ENCODE peak calls at places on chromosomes 6 and 20, in six cellular contexts. K is body of pancreas; H is M059J; N is GM13976; R is NCI-H524 treated with DMSO at 0.1 percent for 48 hours; D is activated T-helper 9 cell treated with anti-CD3 and anti-CD28 coated beads, Interleukin-2, amount 50 U/mL, for 16 hours. C is an unnamed sample.
A peak's percentile ranks its signal among the peaks of the same experiment; 100 is the strongest.

GRCh38 chr20:37921341-37921929 is 18.5 kb downstream of the VSTM2L start:
- DNase-seq in K (no peak), H (no peak), N (peak; percentile 79), R (no peak), D (no peak), C (no peak)

GRCh38 chr6:90107721-90108364 is 188.8 kb downstream of the BACH2 start:
- DNase-seq in K (no peak), H (no peak), N (no peak), R (no peak), D (no peak), C (no peak)

GRCh38 chr6:168232989-168233874 is 86.3 kb downstream of the DACT2 start:
- DNase-seq in K (no peak), H (no peak), N (no peak), R (no peak), D (no peak), C (no peak)

GRCh38 chr6:37451411-37452273 is 18.6 kb downstream of the CMTR1 start:
- DNase-seq in K (no peak), H (no peak), N (no peak), R (peak; percentile 97), D (no peak), C (no peak)

GRCh38 chr20:6055981-6056569 is 2.2 kb upstream of the LRRN4 start:
- DNase-seq in K (no peak), H (peak; percentile 72), N (no peak), R (no peak), D (no peak), C (no peak)

GRCh38 chr6:36678488-36679042 is at the start of gene CDKN1A:
- DNase-seq in K (peak; percentile 97), H (peak; percentile 96), N (peak; percentile 89), R (peak; percentile 39), D (peak; percentile 69), C (peak; percentile 74)

GRCh38 chr6:135128268-135128914 is 52.7 kb upstream of the MYB start:
- DNase-seq in K (no peak), H (no peak), N (peak; percentile 61), R (no peak), D (peak; percentile 34), C (peak; percentile 10)

GRCh38 chr20:4674672-4675071 is 47.0 kb upstream of the PRND start:
- DNase-seq in K (no peak), H (no peak), N (no peak), R (no peak), D (no peak), C (no peak)

GRCh38 chr6:56532766-56533551 is 109.7 kb downstream of the DST start:
- DNase-seq in K (no peak), H (no peak), N (no peak), R (no peak), D (no peak), C (no peak)

GRCh38 chr6:63936399-63936798 is 300.8 kb downstream of the PHF3 start:
- DNase-seq in K (no peak), H (no peak), N (no peak), R (no peak), D (no peak), C (no peak)

GRCh38 chr20:13231031-13231752 is 10.1 kb downstream of the ISM1 start:
- DNase-seq in K (no peak), H (peak; percentile 77), N (no peak), R (no peak), D (no peak), C (peak; percentile 26)

GRCh38 chr6:136598048-136598447 is 47.8 kb upstream of the MAP7 start:
- DNase-seq in K (no peak), H (no peak), N (no peak), R (no peak), D (no peak), C (no peak)

GRCh38 chr6:26103141-26103769 is 16.0 kb downstream of the HFE start:
- DNase-seq in K (no peak), H (peak; percentile 81), N (no peak), R (peak; percentile 94), D (no peak), C (no peak)

GRCh38 chr6:28838289-28838633 is 85.5 kb downstream of the TRIM27 start:
- DNase-seq in K (peak; percentile 67), H (peak; percentile 76), N (peak; percentile 69), R (no peak), D (peak; percentile 47), C (peak; percentile 60)

GRCh38 chr6:18412644-18413043 is 25.5 kb downstream of the RNF144B start:
- DNase-seq in K (no peak), H (peak; percentile 67), N (no peak), R (no peak), D (no peak), C (no peak)

GRCh38 chr6:41338654-41339053 is 3.2 kb downstream of the NCR2 start:
- DNase-seq in K (no peak), H (no peak), N (no peak), R (no peak), D (no peak), C (no peak)

GRCh38 chr6:122028933-122029332 is 370.5 kb upstream of the HSF2 start:
- DNase-seq in K (no peak), H (no peak), N (no peak), R (no peak), D (no peak), C (no peak)

GRCh38 chr6:42729731-42730130 is 7.3 kb upstream of the PRPH2 start:
- DNase-seq in K (peak; percentile 18), H (peak; percentile 61), N (no peak), R (no peak), D (no peak), C (no peak)

GRCh38 chr6:10555625-10556309 is 34.6 kb downstream of the GCNT2 start:
- DNase-seq in K (peak; percentile 52), H (peak; percentile 75), N (no peak), R (peak; percentile 64), D (no peak), C (no peak)

GRCh38 chr6:167441653-167442644 is 117.1 kb downstream of the TTLL2 start:
- DNase-seq in K (no peak), H (no peak), N (no peak), R (peak; percentile 24), D (no peak), C (no peak)

GRCh38 chr6:169763881-169764280 is 12.5 kb downstream of the ERMARD start:
- DNase-seq in K (no peak), H (no peak), N (no peak), R (no peak), D (no peak), C (no peak)

GRCh38 chr6:4021862-4022715 is 56.8 kb downstream of the FAM217A start:
- DNase-seq in K (no peak), H (peak; percentile 69), N (no peak), R (no peak), D (no peak), C (no peak)

GRCh38 chr6:81265106-81265505 is 487.4 kb downstream of the TENT5A start:
- DNase-seq in K (no peak), H (peak; percentile 88), N (no peak), R (no peak), D (no peak), C (no peak)

GRCh38 chr6:29924731-29925130 is 17.6 kb upstream of the HLA-A start:
- DNase-seq in K (no peak), H (peak; percentile 81), N (no peak), R (no peak), D (no peak), C (no peak)

GRCh38 chr6:73121421-73121993 is 103.8 kb downstream of the KHDC1L start:
- DNase-seq in K (no peak), H (peak; percentile 96), N (no peak), R (no peak), D (no peak), C (no peak)

GRCh38 chr6:13413906-13414555 is 73.4 kb downstream of the GFOD1 start:
- DNase-seq in K (no peak), H (no peak), N (no peak), R (no peak), D (no peak), C (no peak)

GRCh38 chr6:148193063-148193680 is 149.5 kb upstream of the SASH1 start:
- DNase-seq in K (no peak), H (peak; percentile 76), N (no peak), R (no peak), D (no peak), C (no peak)

GRCh38 chr6:36422714-36423100 is 19.9 kb downstream of the PXT1 start:
- DNase-seq in K (no peak), H (no peak), N (no peak), R (no peak), D (no peak), C (no peak)

GRCh38 chr6:44058617-44059358 is 68.5 kb downstream of the MRPL14 start:
- DNase-seq in K (peak; percentile 61), H (peak; percentile 100), N (peak; percentile 85), R (no peak), D (no peak), C (no peak)

GRCh38 chr6:22821664-22822320 is 252.4 kb downstream of the HDGFL1 start:
- DNase-seq in K (no peak), H (peak; percentile 17), N (no peak), R (no peak), D (no peak), C (no peak)

GRCh38 chr6:32666420-32667300 is at the start of gene HLA-DQB1:
- DNase-seq in K (no peak), H (peak; percentile 45), N (peak; percentile 72), R (no peak), D (peak; percentile 19), C (peak; percentile 53)

GRCh38 chr6:148445620-148446019 is 103.0 kb downstream of the SASH1 start:
- DNase-seq in K (no peak), H (peak; percentile 78), N (no peak), R (no peak), D (no peak), C (no peak)

GRCh38 chr6:169652896-169653295 is 48.9 kb downstream of the WDR27 start:
- DNase-seq in K (no peak), H (no peak), N (no peak), R (no peak), D (no peak), C (no peak)

GRCh38 chr6:75748743-75749538 is at the start of gene MYO6:
- DNase-seq in K (peak; percentile 81), H (peak; percentile 69), N (peak; percentile 86), R (no peak), D (peak; percentile 26), C (peak; percentile 5)

GRCh38 chr6:13096084-13096483 is 232.3 kb downstream of the TBC1D7 start:
- DNase-seq in K (no peak), H (no peak), N (no peak), R (no peak), D (no peak), C (no peak)

GRCh38 chr6:83853178-83853967 is at the start of gene RIPPLY2:
- DNase-seq in K (peak; percentile 19), H (no peak), N (peak; percentile 32), R (peak; percentile 45), D (no peak), C (no peak)

GRCh38 chr6:105402981-105403935 is at the start of gene PREP:
- DNase-seq in K (peak; percentile 87), H (peak; percentile 86), N (peak; percentile 94), R (no peak), D (peak; percentile 78), C (peak; percentile 68)